ENCODE peak calls at places on chromosomes 13 and 19, in five cellular contexts. J, X, T, F and U are unnamed samples.

GRCh38 chr19:18029617-18030338 is 21.8 kb downstream of the ARRDC2 start:
- DNase-seq in J (no peak), X (peak), T (peak), F (no peak), U (no peak)

GRCh38 chr19:38990949-38991697 is 15.6 kb upstream of the FBXO17 start:
- DNase-seq in J (no peak), X (peak), T (peak), F (no peak), U (no peak)

GRCh38 chr19:29860492-29860891 is 48.7 kb downstream of the CCNE1 start:
- DNase-seq in J (no peak), X (no peak), T (no peak), F (no peak), U (no peak)

GRCh38 chr19:43914051-43914450 is 21.0 kb downstream of the ZNF45 start:
- DNase-seq in J (no peak), X (no peak), T (no peak), F (no peak), U (no peak)

GRCh38 chr13:112710855-112711527 is 21.2 kb downstream of the ATP11A start:
- DNase-seq in J (peak), X (no peak), T (no peak), F (no peak), U (no peak)

GRCh38 chr13:79874396-79875360 is 393.7 kb downstream of the NDFIP2 start:
- DNase-seq in J (no peak), X (peak), T (peak), F (no peak), U (no peak)

GRCh38 chr13:79030513-79030912 is 371.6 kb upstream of the OBI1 start:
- DNase-seq in J (no peak), X (no peak), T (no peak), F (no peak), U (no peak)

GRCh38 chr13:109816112-109816978 is 30.0 kb upstream of the IRS2 start:
- DNase-seq in J (no peak), X (peak), T (no peak), F (no peak), U (no peak)

GRCh38 chr13:70580825-70581224 is 472.6 kb upstream of the KLHL1 start:
- DNase-seq in J (no peak), X (no peak), T (no peak), F (no peak), U (no peak)